ENCODE peak calls at places on chromosomes 3 and 15, in six cellular contexts. M is choroid plexus epithelial cell, Q is epithelial cell of proximal tubule, H is astrocyte, Y is ascending aorta, X is psoas muscle. G is an unnamed sample.

GRCh38 chr3:45978348-45978747 is 17.3 kb downstream of the FYCO1 start:
- DNase-seq in H (no peak), Y (no peak), M (no peak), X (no peak), Q (no peak), G (no peak)

GRCh38 chr3:169308654-169309325 is 354.7 kb downstream of the MECOM start:
- DNase-seq in M (peak; percentile 36), Y (no peak), H (peak; percentile 40), X (no peak), Q (no peak), G (no peak)

GRCh38 chr3:127535901-127536817 is 54.4 kb downstream of the TPRA1 start:
- DNase-seq in M (no peak), H (no peak), Y (no peak), Q (no peak), X (no peak), G (no peak)

GRCh38 chr3:126546013-126546412 is 12.7 kb downstream of the C3orf22 start:
- DNase-seq in M (no peak), H (no peak), Y (no peak), Q (no peak), X (peak; percentile 32), G (peak; percentile 36)

GRCh38 chr15:70892912-70893560 is 410 bp downstream of the LRRC49 start:
- DNase-seq in X (no peak), Q (no peak), Y (peak; percentile 64), M (peak; percentile 85), H (peak; percentile 41), G (no peak)

GRCh38 chr3:105495021-105495420 is 128.3 kb downstream of the ALCAM start:
- DNase-seq in X (no peak), Q (no peak), M (peak; percentile 43), Y (no peak), H (peak; percentile 78), G (no peak)

GRCh38 chr15:73530649-73531048 is 87.7 kb downstream of the REC114 start:
- DNase-seq in H (peak; percentile 2), X (no peak), Q (no peak), Y (no peak), M (peak; percentile 33), G (no peak)

GRCh38 chr3:185733980-185734724 is 90.7 kb downstream of the IGF2BP2 start:
- DNase-seq in M (peak; percentile 95), H (peak; percentile 76), Q (peak; percentile 68), X (no peak), Y (no peak), G (no peak)

GRCh38 chr15:32651229-32651837 is 9.8 kb downstream of the SCG5 start:
- DNase-seq in H (no peak), Q (no peak), X (peak; percentile 64), Y (no peak), M (peak; percentile 82), G (peak; percentile 53)

GRCh38 chr3:42099020-42099765 is 8.0 kb downstream of the TRAK1 start:
- DNase-seq in X (no peak), Y (peak; percentile 63), H (no peak), Q (no peak), M (no peak), G (no peak)

GRCh38 chr3:194474675-194475074 is 12.1 kb downstream of the ATP13A3 start:
- DNase-seq in M (no peak), Q (no peak), X (no peak), H (no peak), Y (no peak), G (no peak)

GRCh38 chr3:192817053-192817452 is 89.7 kb upstream of the FGF12 start:
- DNase-seq in X (no peak), H (peak; percentile 75), Y (no peak), M (peak; percentile 75), Q (no peak), G (no peak)

GRCh38 chr3:127820871-127821853 is 1.2 kb downstream of the MGLL start:
- DNase-seq in M (peak; percentile 26), Y (no peak), X (peak; percentile 60), Q (no peak), H (no peak), G (peak; percentile 67)

GRCh38 chr3:32113566-32113965 is 7.1 kb downstream of the GPD1L start:
- DNase-seq in Y (no peak), Q (no peak), M (no peak), H (no peak), X (no peak), G (no peak)

GRCh38 chr3:139136459-139137190 is 91.9 kb upstream of the PRR23C start:
- DNase-seq in H (no peak), M (no peak), Q (no peak), Y (no peak), X (no peak), G (no peak)

GRCh38 chr15:80560601-80561025 is 134.5 kb upstream of the ABHD17C start:
- DNase-seq in H (no peak), Q (no peak), Y (no peak), M (peak; percentile 58), X (no peak), G (no peak)

GRCh38 chr3:148625145-148625736 is 72.5 kb upstream of the AGTR1 start:
- DNase-seq in Q (no peak), X (no peak), Y (no peak), M (no peak), H (no peak), G (no peak)

GRCh38 chr3:73773228-73773627 is 148.5 kb upstream of the PDZRN3 start:
- DNase-seq in M (no peak), H (no peak), Y (no peak), X (no peak), Q (no peak), G (no peak)

GRCh38 chr3:66588340-66588847 is 87.6 kb upstream of the LRIG1 start:
- DNase-seq in H (no peak), Q (no peak), M (peak; percentile 90), X (no peak), Y (no peak), G (no peak)

GRCh38 chr15:71375934-71376333 is 260.7 kb downstream of the THSD4 start:
- DNase-seq in M (no peak), Y (no peak), X (no peak), Q (no peak), H (peak; percentile 58), G (no peak)

GRCh38 chr3:107366766-107367165 is 10.5 kb upstream of the CCDC54 start:
- DNase-seq in H (peak; percentile 56), X (no peak), Y (no peak), Q (no peak), M (no peak), G (no peak)

GRCh38 chr3:38177175-38177574 is 11.8 kb downstream of the OXSR1 start:
- DNase-seq in H (no peak), X (no peak), M (no peak), Y (no peak), Q (no peak), G (no peak)

GRCh38 chr3:82558081-82558480 is 796.6 kb upstream of the GBE1 start:
- DNase-seq in X (no peak), Q (no peak), H (no peak), M (peak; percentile 0), Y (no peak), G (no peak)

GRCh38 chr3:14525685-14526631 is 14.2 kb downstream of the GRIP2 start:
- DNase-seq in X (peak; percentile 60), M (peak; percentile 47), Y (no peak), Q (no peak), H (peak; percentile 36), G (no peak)

GRCh38 chr3:14261229-14261628 is 82.6 kb downstream of the LSM3 start:
- DNase-seq in H (peak; percentile 37), Y (peak; percentile 88), M (peak; percentile 83), X (peak; percentile 91), Q (no peak), G (peak; percentile 71)

GRCh38 chr3:67468511-67468910 is 185.9 kb downstream of the SUCLG2 start:
- DNase-seq in Q (no peak), H (peak; percentile 68), X (no peak), M (peak; percentile 47), Y (no peak), G (no peak)

GRCh38 chr3:158109804-158110657 is at the start of gene RSRC1:
- DNase-seq in Y (peak; percentile 88), M (peak; percentile 93), H (peak; percentile 88), X (peak; percentile 91), Q (peak; percentile 47), G (peak; percentile 75)
- TF ChIP-seq CTCF in Y (no peak), M (no peak), H (no peak), X (no peak), Q (no peak), G (no peak)

DNA sequence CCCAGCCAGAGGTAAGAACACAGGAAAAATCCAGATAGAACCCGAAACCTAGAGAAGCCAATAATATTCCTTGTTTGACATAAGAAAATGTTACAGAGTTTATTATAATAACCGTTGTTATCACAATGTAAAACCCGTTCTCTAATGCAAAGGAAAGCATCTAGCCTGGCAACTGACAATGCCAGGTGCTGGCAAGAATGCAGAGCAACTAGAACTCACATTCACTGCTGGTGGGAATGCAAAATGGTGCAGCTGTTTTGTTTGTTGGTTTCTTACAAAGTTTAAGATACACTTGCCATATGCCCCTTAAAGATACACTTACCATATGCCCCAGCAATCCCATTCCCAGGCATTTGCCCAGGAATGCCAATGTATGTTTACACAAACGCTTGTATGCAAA is 23.4 kb downstream of the VPS39 start:
- DNase-seq in Q (no peak), H (no peak), X (no peak), M (no peak), Y (no peak), G (no peak)
- TF ChIP-seq CTCF in Q (no peak), H (no peak), X (no peak), M (no peak), Y (no peak), G (no peak)

GRCh38 chr15:28019594-28020320 is 79.4 kb downstream of the OCA2 start:
- DNase-seq in Q (no peak), M (no peak), X (no peak), Y (no peak), H (no peak), G (no peak)
- TF ChIP-seq CTCF in Q (no peak), M (no peak), X (no peak), Y (no peak), H (no peak), G (no peak)

GRCh38 chr3:161859870-161860450 is 363.4 kb downstream of the OTOL1 start:
- DNase-seq in M (no peak), Q (no peak), X (no peak), Y (no peak), H (no peak), G (no peak)

GRCh38 chr3:161852744-161853143 is 356.1 kb downstream of the OTOL1 start:
- DNase-seq in H (no peak), Y (no peak), Q (no peak), X (no peak), M (no peak), G (no peak)

GRCh38 chr3:161859057-161859456 is 362.4 kb downstream of the OTOL1 start:
- DNase-seq in X (no peak), M (no peak), H (no peak), Y (no peak), Q (no peak), G (no peak)

GRCh38 chr3:161851941-161852566 is 355.4 kb downstream of the OTOL1 start:
- DNase-seq in Y (no peak), X (no peak), H (peak; percentile 12), M (peak; percentile 70), Q (no peak), G (no peak)

DNA sequence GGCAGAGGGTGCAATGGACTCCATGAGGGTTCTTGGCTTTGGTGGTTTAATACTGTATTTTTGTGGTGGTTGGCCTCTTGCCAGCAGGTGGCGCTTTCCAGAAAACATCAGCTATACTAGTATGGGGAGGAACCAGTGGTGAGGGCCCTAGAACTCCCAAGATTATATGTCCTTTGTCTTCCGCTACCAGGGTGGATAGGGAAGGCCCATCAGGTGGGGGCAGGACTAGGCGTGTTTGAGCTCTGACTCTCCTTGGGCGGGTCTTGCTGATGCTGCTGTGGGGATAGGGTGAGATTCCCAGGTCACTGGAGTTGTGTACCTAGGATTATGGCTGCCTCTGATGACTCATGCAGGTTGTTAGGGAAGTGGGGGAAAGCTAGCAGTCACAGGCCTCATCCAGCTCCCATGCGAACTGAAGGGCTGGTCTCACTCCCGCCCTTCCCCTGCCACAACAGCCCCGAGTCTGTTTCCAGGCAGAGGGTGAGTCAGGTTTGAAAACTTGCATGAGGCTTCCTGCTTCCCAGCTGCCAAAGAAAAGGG is 357.7 kb downstream of the OTOL1 start:
- DNase-seq in M (peak; percentile 72), H (peak; percentile 87), Y (no peak), Q (peak; percentile 9), X (no peak), G (no peak)
- TF ChIP-seq CTCF in M (peak; percentile 48), H (peak; percentile 12), Y (no peak), Q (peak; percentile 50), X (no peak), G (no peak)

G was measured in CD14-positive monocyte.